ENCODE peak calls at places on chromosomes 11 and 22, in nine cellular contexts. F is brain microvascular endothelial cell, H is tibial nerve, K is IMR-90, X is lung, R is tibial artery, D is PC-3, W is kidney, N is dorsolateral prefrontal cortex. Z is an unnamed sample.

GRCh38 chr11:78653294-78653909 is 78.7 kb upstream of the NARS2 start:
- DNase-seq in W (no peak), R (no peak), K (no peak), N (no peak), D (no peak), X (peak; percentile 26), F (no peak), H (no peak), Z (peak; percentile 33)

GRCh38 chr11:23023319-23023718 is 163.0 kb upstream of the CCDC179 start:
- DNase-seq in N (no peak), X (no peak), W (no peak), D (peak; percentile 19), K (peak; percentile 2), R (no peak), H (no peak), F (no peak), Z (no peak)

GRCh38 chr11:9153651-9154050 is 62.3 kb upstream of the SCUBE2 start:
- DNase-seq in R (no peak), K (no peak), F (no peak), W (no peak), H (no peak), X (no peak), D (no peak), N (no peak), Z (no peak)

GRCh38 chr11:96260067-96260511 is 82.9 kb downstream of the MAML2 start:
- DNase-seq in X (no peak), H (no peak), R (no peak), N (no peak), K (no peak), D (peak; percentile 32), W (no peak), F (no peak), Z (no peak)

GRCh38 chr11:34140149-34140548 is 34.7 kb downstream of the NAT10 start:
- DNase-seq in W (no peak), R (no peak), F (no peak), N (no peak), X (no peak), D (no peak), H (no peak), K (no peak), Z (no peak)

GRCh38 chr22:19823638-19824196 is 31.0 kb downstream of the GNB1L start:
- DNase-seq in X (no peak), D (no peak), H (no peak), N (peak; percentile 15), K (no peak), W (no peak), F (no peak), R (no peak), Z (no peak)

GRCh38 chr22:36362077-36362476 is 25.7 kb downstream of the MYH9 start:
- DNase-seq in F (no peak), N (no peak), X (no peak), H (no peak), W (no peak), K (no peak), D (no peak), R (no peak), Z (no peak)

GRCh38 chr22:45911601-45912271 is 65.2 kb downstream of the WNT7B start:
- DNase-seq in D (peak; percentile 78), W (peak; percentile 89), F (no peak), X (peak; percentile 84), R (peak; percentile 41), H (peak; percentile 20), N (no peak), K (no peak), Z (no peak)

GRCh38 chr11:72668645-72669347 is 5.4 kb downstream of the PDE2A start:
- DNase-seq in F (no peak), W (no peak), N (no peak), K (no peak), R (no peak), H (no peak), X (no peak), D (no peak), Z (no peak)

GRCh38 chr22:50544078-50544745 is 1.5 kb upstream of the KLHDC7B start:
- DNase-seq in H (peak; percentile 52), X (peak; percentile 82), D (no peak), R (no peak), N (no peak), F (peak; percentile 54), K (peak; percentile 49), W (peak; percentile 92), Z (no peak)

GRCh38 chr11:120561286-120561685 is 49.7 kb downstream of the GRIK4 start:
- DNase-seq in R (no peak), H (no peak), F (no peak), X (no peak), N (no peak), K (no peak), D (no peak), W (peak; percentile 63), Z (no peak)

GRCh38 chr22:44712156-44712555 is 10.2 kb downstream of the PRR5 start:
- DNase-seq in H (no peak), K (no peak), W (no peak), D (no peak), F (no peak), R (no peak), X (no peak), N (no peak), Z (no peak)

GRCh38 chr11:88338223-88338661 is 706 bp upstream of the CTSC start:
- DNase-seq in D (peak; percentile 69), H (peak; percentile 31), X (peak; percentile 71), W (peak; percentile 65), R (peak; percentile 46), K (peak; percentile 84), N (no peak), F (peak; percentile 47), Z (no peak)

GRCh38 chr11:108938604-108939003 is 273.7 kb downstream of the DDX10 start:
- DNase-seq in H (no peak), N (no peak), K (peak; percentile 27), D (no peak), W (no peak), F (no peak), R (no peak), X (no peak), Z (no peak)

GRCh38 chr22:48171294-48171693 is 1408.8 kb downstream of the TBC1D22A start:
- DNase-seq in D (no peak), K (no peak), H (no peak), N (no peak), W (no peak), F (no peak), R (no peak), X (no peak), Z (peak; percentile 65)

GRCh38 chr11:122812612-122813011 is 25.7 kb upstream of the CRTAM start:
- DNase-seq in K (no peak), H (no peak), W (no peak), R (no peak), F (no peak), D (no peak), X (no peak), N (no peak), Z (no peak)

GRCh38 chr11:118619444-118620205 is 12.2 kb downstream of the PHLDB1 start:
- DNase-seq in N (peak; percentile 74), R (peak; percentile 89), D (peak; percentile 92), F (peak; percentile 97), H (peak; percentile 52), X (no peak), K (peak; percentile 98), W (peak; percentile 70), Z (no peak)

GRCh38 chr11:14148653-14149273 is 186.2 kb downstream of the SPON1 start:
- DNase-seq in X (no peak), W (no peak), F (peak; percentile 17), R (no peak), K (peak; percentile 44), D (peak; percentile 72), H (no peak), N (no peak), Z (no peak)
- TF ChIP-seq CTCF in X (no peak), W (peak; percentile 55), F (peak; percentile 42), R (peak; percentile 60), K (peak; percentile 66), D (peak; percentile 77), H (peak; percentile 44), N (peak; percentile 62), Z (peak; percentile 38)

DNA sequence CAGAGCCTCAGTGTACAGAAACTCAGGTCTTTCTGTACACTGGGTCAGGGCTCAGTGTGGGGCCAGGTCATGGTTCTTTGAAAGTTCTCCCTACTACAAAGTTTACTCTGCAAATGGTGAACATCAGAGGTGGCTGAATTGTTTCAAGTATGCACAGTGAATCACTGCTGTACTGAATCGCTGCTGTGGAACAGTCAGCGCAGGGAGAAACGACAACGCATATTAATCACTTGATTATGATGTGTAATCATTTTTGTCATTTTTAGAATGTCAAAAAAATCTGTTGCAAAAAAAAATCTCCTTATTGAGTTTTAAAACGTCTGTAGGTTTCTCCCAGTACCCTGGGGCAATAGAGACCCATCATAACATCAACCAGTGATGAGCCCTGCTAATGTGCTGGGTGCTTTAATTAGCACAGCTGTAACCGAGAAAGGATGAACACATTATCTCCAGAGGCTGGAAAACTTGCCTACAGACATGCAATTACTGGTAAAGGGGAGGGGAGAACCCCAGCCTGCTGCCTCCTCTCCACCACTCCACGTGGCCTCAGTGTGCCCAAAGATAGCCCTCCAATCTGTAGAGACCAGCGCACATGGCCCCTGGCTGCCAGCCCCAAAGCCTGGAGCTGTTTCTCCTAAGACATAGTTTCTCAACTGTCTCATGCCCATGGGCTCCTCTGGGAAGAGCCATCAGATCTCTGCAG is 12.8 kb downstream of the ARRB1 start:
- DNase-seq in N (no peak), K (peak; percentile 65), R (no peak), D (no peak), H (no peak), X (no peak), F (peak; percentile 24), W (no peak), Z (peak; percentile 70)
- H3K4me3 ChIP-seq in N (no peak overlapping the region), K (no peak overlapping the region), R (no peak overlapping the region), D (no peak overlapping the region), H (no peak overlapping the region), X (no peak overlapping the region), F (no peak overlapping the region), W (no peak overlapping the region), Z (no peak overlapping the region)

GRCh38 chr22:41526802-41527799 is 17.2 kb downstream of the POLR3H start:
- DNase-seq in H (no peak), W (no peak), K (peak; percentile 25), D (peak; percentile 33), N (no peak), F (no peak), X (no peak), R (no peak), Z (no peak)
- H3K27ac ChIP-seq in H (peak overlapping the region; percentile 27), W (no peak overlapping the region), K (peak overlapping the region; percentile 29), D (no peak overlapping the region), N (peak overlapping the region; percentile 87), F (no peak overlapping the region), X (no peak overlapping the region), R (peak overlapping the region; percentile 97), Z (peak overlapping the region; percentile 92)

GRCh38 chr22:43291381-43291780 is 51.8 kb downstream of the SCUBE1 start:
- DNase-seq in K (no peak), H (no peak), R (no peak), W (no peak), F (no peak), N (no peak), X (no peak), D (no peak), Z (no peak)

GRCh38 chr22:43293661-43294392 is 49.3 kb downstream of the SCUBE1 start:
- DNase-seq in R (no peak), F (peak; percentile 10), N (no peak), D (peak; percentile 29), K (peak; percentile 60), X (peak; percentile 48), H (peak; percentile 72), W (no peak), Z (no peak)

GRCh38 chr22:43295173-43295572 is 48.0 kb downstream of the SCUBE1 start:
- DNase-seq in N (no peak), R (no peak), W (no peak), K (no peak), X (no peak), H (no peak), F (no peak), D (no peak), Z (no peak)

GRCh38 chr22:43292633-43293025 is 50.5 kb downstream of the SCUBE1 start:
- DNase-seq in F (no peak), D (no peak), X (no peak), R (no peak), W (no peak), K (no peak), H (no peak), N (no peak), Z (no peak)

GRCh38 chr22:43293259-43293658 is 49.9 kb downstream of the SCUBE1 start:
- DNase-seq in K (no peak), F (no peak), D (no peak), X (no peak), H (no peak), R (no peak), N (no peak), W (no peak), Z (no peak)
- TF ChIP-seq CTCF in K (no peak), F (no peak), D (no peak), X (no peak), H (no peak), R (no peak), N (no peak), W (no peak), Z (no peak)